ENCODE peak calls at places on chromosomes 12 and 14, in seven cellular contexts. O is aorta, M is RWPE2, W is lower lobe of right lung, I is right lobe of liver, E is NT2/D1, P is BE2C. H is an unnamed sample. For H3K9me3, the result is how much of the 10 kb centered on the place peaks cover.

GRCh38 chr14:95226801-95227200 is 69.5 kb upstream of the DICER1 start:
- DNase-seq in E (no peak), M (no peak), I (no peak), W (no peak), O (no peak), P (no peak), H (no peak)

GRCh38 chr12:109467978-109468676 is 9.0 kb downstream of the KCTD10 start:
- DNase-seq in P (no peak), M (no peak), O (no peak), E (no peak), W (peak), I (no peak), H (no peak)

GRCh38 chr12:47318963-47319362 is 239.2 kb upstream of the AMIGO2 start:
- DNase-seq in M (no peak), E (no peak), O (no peak), W (no peak), P (no peak), I (no peak), H (no peak)

GRCh38 chr12:31466768-31467167 is 124.2 kb downstream of the DENND5B start:
- DNase-seq in I (no peak), M (no peak), P (no peak), E (no peak), W (no peak), O (no peak), H (no peak)

GRCh38 chr12:59736359-59736758 is 140.5 kb downstream of the SLC16A7 start:
- DNase-seq in P (no peak), M (no peak), O (no peak), I (no peak), E (no peak), W (no peak), H (peak)

GRCh38 chr12:89451876-89452275 is 72.7 kb downstream of the GALNT4 start:
- DNase-seq in E (peak), P (no peak), O (no peak), W (no peak), I (no peak), M (no peak), H (no peak)

GRCh38 chr12:75951399-75952228 is 80.0 kb downstream of the PHLDA1 start:
- DNase-seq in P (no peak), E (no peak), W (no peak), I (no peak), O (no peak), M (no peak), H (no peak)

GRCh38 chr12:74537126-74537706 is 419 bp upstream of the ATXN7L3B start:
- DNase-seq in P (no peak), M (no peak), E (no peak), O (no peak), W (no peak), I (no peak), H (no peak)

GRCh38 chr14:28242895-28243294 is 523.7 kb upstream of the FOXG1 start:
- DNase-seq in E (no peak), M (no peak), P (no peak), W (no peak), O (no peak), I (no peak), H (no peak)

GRCh38 chr12:87112946-87113345 is 856.8 kb upstream of the MGAT4C start:
- DNase-seq in M (no peak), W (no peak), O (no peak), E (no peak), P (no peak), I (no peak), H (no peak)

GRCh38 chr12:49615725-49616124 is 7.6 kb upstream of the PRPF40B start:
- DNase-seq in M (no peak), P (no peak), I (no peak), E (no peak), O (no peak), W (no peak), H (no peak)

GRCh38 chr14:99479903-99480855 is 480 bp downstream of the SETD3 start:
- DNase-seq in P (peak), O (peak), M (peak), E (no peak), W (peak), I (peak), H (peak)

GRCh38 chr12:130164931-130165330 is 2.7 kb downstream of the FZD10 start:
- DNase-seq in P (no peak), W (no peak), O (peak), M (peak), I (no peak), E (no peak), H (no peak)

GRCh38 chr12:101945361-101946232 is 68.2 kb downstream of the DRAM1 start:
- DNase-seq in I (no peak), E (no peak), O (no peak), P (no peak), W (no peak), M (no peak), H (no peak)

GRCh38 chr12:10362828-10363664 is 26.8 kb downstream of the KLRK1 start:
- DNase-seq in W (no peak), P (no peak), I (no peak), E (no peak), M (no peak), O (no peak), H (no peak)

GRCh38 chr12:54126696-54127537 is 61.9 kb downstream of the SMUG1 start:
- DNase-seq in I (no peak), P (peak), O (peak), E (no peak), M (no peak), W (peak), H (peak)

GRCh38 chr12:88854260-88854659 is 274.0 kb upstream of the KITLG start:
- DNase-seq in I (no peak), M (no peak), P (no peak), E (no peak), O (no peak), W (no peak), H (no peak)

GRCh38 chr14:96081224-96081623 is 42.1 kb downstream of the C14orf132 start:
- DNase-seq in W (no peak), P (no peak), I (no peak), O (no peak), E (no peak), M (peak), H (no peak)

GRCh38 chr12:6273931-6274687 is 36.4 kb upstream of the PLEKHG6 start:
- DNase-seq in P (no peak), W (peak), I (peak), M (no peak), O (peak), E (no peak), H (no peak)

GRCh38 chr12:27841392-27841882 is 61.4 kb upstream of the MANSC4 start:
- DNase-seq in P (no peak), W (no peak), O (no peak), M (no peak), E (no peak), I (no peak), H (no peak)

GRCh38 chr12:49823951-49824350 is 4.3 kb downstream of the NCKAP5L start:
- DNase-seq in E (no peak), M (no peak), I (no peak), O (peak), P (no peak), W (no peak), H (no peak)

GRCh38 chr14:61503167-61503801 is 181.9 kb downstream of the PRKCH start:
- DNase-seq in W (no peak), O (no peak), I (no peak), P (no peak), E (no peak), M (no peak), H (no peak)

GRCh38 chr12:118259079-118259478 is 113.6 kb downstream of the TAOK3 start:
- DNase-seq in P (peak), M (no peak), W (no peak), O (no peak), I (no peak), E (no peak), H (no peak)

GRCh38 chr14:99188721-99189120 is 83.3 kb downstream of the BCL11B start:
- DNase-seq in I (no peak), E (no peak), W (no peak), P (no peak), O (no peak), M (no peak), H (no peak)

GRCh38 chr14:20748439-20748838 is 2.8 kb downstream of the EDDM3A start:
- DNase-seq in I (no peak), M (no peak), W (no peak), P (no peak), O (no peak), E (no peak), H (no peak)

GRCh38 chr14:99628832-99629618 is 15.9 kb upstream of the HHIPL1 start:
- DNase-seq in E (peak), W (peak), P (peak), M (peak), I (peak), O (peak), H (peak)

GRCh38 chr12:1882405-1882804 is 36.0 kb downstream of the CACNA2D4 start:
- DNase-seq in P (no peak), I (no peak), M (no peak), E (no peak), O (no peak), W (no peak), H (no peak)

GRCh38 chr14:33617154-33617553 is 333.7 kb downstream of the EGLN3 start:
- DNase-seq in O (no peak), M (no peak), P (no peak), E (no peak), W (no peak), I (no peak), H (no peak)

GRCh38 chr12:81759215-81759991 is at the start of gene PPFIA2:
- DNase-seq in W (no peak), P (no peak), I (no peak), E (peak), O (peak), M (no peak), H (peak)

GRCh38 chr12:52260351-52261210 is 13.9 kb upstream of the KRT86 start:
- DNase-seq in M (peak), E (no peak), P (no peak), O (peak), I (no peak), W (no peak), H (no peak)

GRCh38 chr14:63686926-63687325 is 40.9 kb downstream of the SGPP1 start:
- DNase-seq in O (no peak), E (no peak), P (no peak), I (no peak), M (no peak), W (no peak), H (no peak)

GRCh38 chr14:84959796-84960515 is 570.0 kb upstream of the FLRT2 start:
- DNase-seq in I (no peak), E (peak), M (no peak), O (no peak), W (no peak), P (no peak), H (no peak)

GRCh38 chr12:81224626-81225025 is 146.7 kb downstream of the ACSS3 start:
- DNase-seq in O (no peak), M (no peak), W (no peak), E (no peak), P (no peak), I (no peak), H (no peak)

GRCh38 chr14:79318371-79318770 is 892.9 kb downstream of the DIO2 start:
- DNase-seq in M (no peak), W (no peak), O (no peak), E (no peak), P (no peak), I (no peak), H (no peak)
- H3K9me3 ChIP-seq in M (under half), W (under half), O (under half), E (under half), P (under half), I (under half), H (under half)

GRCh38 chr14:30966415-30967363 is 58.8 kb upstream of the AP4S1 start:
- DNase-seq in I (no peak), W (no peak), E (no peak), P (no peak), O (no peak), M (peak), H (no peak)
- H3K9me3 ChIP-seq in I (under half), W (under half), E (under half), P (under half), O (under half), M (under half), H (under half)

DNA sequence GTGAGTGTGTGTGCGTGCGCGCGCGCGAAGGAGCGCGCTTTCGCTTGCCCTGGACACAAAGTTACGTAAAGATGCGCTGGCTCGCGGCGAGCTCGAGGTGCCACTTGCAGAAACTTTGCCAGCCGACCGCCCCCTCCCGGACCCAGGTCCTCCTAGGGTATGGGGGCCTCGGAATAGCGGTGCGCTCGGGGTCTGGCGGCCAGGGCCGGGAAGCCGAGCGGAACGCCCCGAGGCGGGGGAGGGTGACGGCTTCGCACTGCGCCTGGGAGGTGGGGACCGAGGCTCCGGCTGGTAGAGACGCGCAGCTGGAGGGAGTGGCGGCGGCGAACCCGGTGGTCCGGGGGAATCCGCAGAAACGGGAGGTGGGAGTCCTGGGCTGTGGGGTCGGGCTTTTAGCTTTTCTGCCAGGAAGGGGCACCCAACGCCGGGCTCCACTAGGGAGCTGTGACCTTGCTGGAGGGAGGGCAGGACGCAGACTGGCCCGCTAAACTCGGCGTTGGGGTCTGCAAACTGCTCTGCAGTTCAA is 837 bp downstream of the RFX4 start:
- DNase-seq in O (peak), P (no peak), W (peak), E (no peak), M (no peak), I (no peak), H (peak)
- H3K9me3 ChIP-seq in O (under half), P (under half), W (under half), E (under half), M (under half), I (under half), H (under half)

GRCh38 chr12:124165695-124166094 is 129.2 kb upstream of the RFLNA start:
- DNase-seq in O (no peak), E (no peak), I (no peak), W (no peak), M (no peak), P (no peak), H (no peak)
- H3K9me3 ChIP-seq in O (under half), E (half or more), I (under half), W (under half), M (under half), P (under half), H (under half)

DNA sequence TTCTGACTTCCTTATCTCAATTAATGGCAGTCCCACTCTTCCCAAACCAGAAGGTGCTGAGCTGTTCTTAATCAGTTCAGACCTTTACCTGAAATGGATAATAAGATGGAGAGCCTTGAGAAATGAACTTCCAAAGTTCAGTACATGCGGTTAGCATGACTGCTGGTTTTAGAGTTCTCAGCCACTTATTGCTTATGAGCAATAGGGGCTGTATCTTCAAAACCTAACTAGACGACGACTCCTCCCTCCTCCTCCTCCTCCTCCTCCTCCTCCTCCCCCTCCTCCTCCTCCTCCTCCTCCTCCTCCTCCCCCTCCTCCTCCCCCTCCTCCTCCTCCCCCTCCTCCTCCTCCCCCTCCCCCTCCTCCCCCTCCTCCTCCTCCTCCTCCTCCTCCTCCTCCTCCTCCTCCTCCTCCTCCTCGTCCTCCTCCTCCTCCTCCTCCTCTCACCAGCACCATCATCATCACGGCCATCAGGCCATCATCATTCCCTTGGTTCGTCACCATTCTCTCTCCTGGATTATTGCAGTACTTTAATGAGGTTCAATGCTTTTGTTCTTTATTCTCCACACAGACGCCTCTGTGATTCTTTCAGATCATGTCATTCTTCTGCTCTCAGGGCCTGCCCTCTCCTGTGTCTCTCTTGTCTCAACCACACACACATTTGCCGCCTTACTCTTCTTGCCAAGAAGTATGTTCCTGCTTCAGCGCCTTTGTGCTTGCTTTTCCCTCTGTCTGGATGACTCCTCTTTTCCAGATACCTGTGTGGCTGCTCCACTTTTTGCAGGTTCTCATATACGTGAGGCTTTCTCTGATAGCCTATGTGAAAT is 2.7 kb downstream of the PCNX1 start:
- DNase-seq in E (no peak), P (no peak), W (no peak), I (no peak), M (no peak), O (no peak), H (no peak)
- H3K9me3 ChIP-seq in E (under half), P (under half), W (under half), I (under half), M (under half), O (under half), H (under half)

GRCh38 chr12:16130359-16130758 is 147.1 kb downstream of the SLC15A5 start:
- DNase-seq in I (no peak), P (no peak), E (no peak), M (no peak), O (no peak), W (no peak), H (no peak)
- H3K9me3 ChIP-seq in I (under half), P (under half), E (under half), M (under half), O (under half), W (under half), H (under half)

H was measured in pancreas.